ENCODE peak calls at places on chromosomes 7 and 10, in four cellular contexts. One of them, this sample, is unnamed.

GRCh38 chr10:125006921-125007391 is 65.0 kb downstream of the ZRANB1 start:
- DNase-seq in stimulated activated CD4-positive, alpha-beta T cell treated with anti-CD3 and anti-CD28 coated beads, Interleukin-2, amount 100 ng/mL, for 24 hours: no peak
- DNase-seq in right lobe of liver: peak
- DNase-seq in left cardiac atrium: no peak
- DNase-seq in this sample: no peak

GRCh38 chr7:117673839-117674238 is 194.0 kb downstream of the CFTR start:
- DNase-seq in stimulated activated CD4-positive, alpha-beta T cell treated with anti-CD3 and anti-CD28 coated beads, Interleukin-2, amount 100 ng/mL, for 24 hours: no peak
- DNase-seq in right lobe of liver: no peak
- DNase-seq in left cardiac atrium: no peak
- DNase-seq in this sample: no peak

GRCh38 chr10:132129431-132129830 is 57.3 kb upstream of the DPYSL4 start:
- DNase-seq in stimulated activated CD4-positive, alpha-beta T cell treated with anti-CD3 and anti-CD28 coated beads, Interleukin-2, amount 100 ng/mL, for 24 hours: no peak
- DNase-seq in right lobe of liver: peak
- DNase-seq in left cardiac atrium: peak
- DNase-seq in this sample: no peak

GRCh38 chr7:17304926-17305325 is 6.5 kb downstream of the AHR start:
- DNase-seq in stimulated activated CD4-positive, alpha-beta T cell treated with anti-CD3 and anti-CD28 coated beads, Interleukin-2, amount 100 ng/mL, for 24 hours: no peak
- DNase-seq in right lobe of liver: no peak
- DNase-seq in left cardiac atrium: no peak
- DNase-seq in this sample: no peak

GRCh38 chr10:31099664-31100063 is 68.0 kb upstream of the ZNF438 start:
- DNase-seq in stimulated activated CD4-positive, alpha-beta T cell treated with anti-CD3 and anti-CD28 coated beads, Interleukin-2, amount 100 ng/mL, for 24 hours: peak
- DNase-seq in right lobe of liver: no peak
- DNase-seq in left cardiac atrium: no peak
- DNase-seq in this sample: no peak

GRCh38 chr10:98610855-98611254 is 164.1 kb upstream of the HPS1 start:
- DNase-seq in stimulated activated CD4-positive, alpha-beta T cell treated with anti-CD3 and anti-CD28 coated beads, Interleukin-2, amount 100 ng/mL, for 24 hours: no peak
- DNase-seq in right lobe of liver: no peak
- DNase-seq in left cardiac atrium: no peak
- DNase-seq in this sample: no peak

GRCh38 chr7:44263342-44264082 is 61.9 kb downstream of the CAMK2B start:
- DNase-seq in stimulated activated CD4-positive, alpha-beta T cell treated with anti-CD3 and anti-CD28 coated beads, Interleukin-2, amount 100 ng/mL, for 24 hours: no peak
- DNase-seq in right lobe of liver: no peak
- DNase-seq in left cardiac atrium: no peak
- DNase-seq in this sample: no peak

GRCh38 chr7:51827641-51828040 is 511.0 kb upstream of the COBL start:
- DNase-seq in stimulated activated CD4-positive, alpha-beta T cell treated with anti-CD3 and anti-CD28 coated beads, Interleukin-2, amount 100 ng/mL, for 24 hours: no peak
- DNase-seq in right lobe of liver: no peak
- DNase-seq in left cardiac atrium: no peak
- DNase-seq in this sample: no peak

GRCh38 chr10:72951760-72952159 is 2.8 kb downstream of the PLA2G12B start:
- DNase-seq in stimulated activated CD4-positive, alpha-beta T cell treated with anti-CD3 and anti-CD28 coated beads, Interleukin-2, amount 100 ng/mL, for 24 hours: no peak
- DNase-seq in right lobe of liver: no peak
- DNase-seq in left cardiac atrium: no peak
- DNase-seq in this sample: no peak

GRCh38 chr7:91299952-91300775 is 35.9 kb downstream of the FZD1 start:
- DNase-seq in stimulated activated CD4-positive, alpha-beta T cell treated with anti-CD3 and anti-CD28 coated beads, Interleukin-2, amount 100 ng/mL, for 24 hours: no peak
- DNase-seq in right lobe of liver: no peak
- DNase-seq in left cardiac atrium: no peak
- DNase-seq in this sample: no peak

GRCh38 chr10:60446070-60446833 is 56.6 kb upstream of the ANK3 start:
- DNase-seq in stimulated activated CD4-positive, alpha-beta T cell treated with anti-CD3 and anti-CD28 coated beads, Interleukin-2, amount 100 ng/mL, for 24 hours: no peak
- DNase-seq in right lobe of liver: no peak
- DNase-seq in left cardiac atrium: no peak
- DNase-seq in this sample: no peak

GRCh38 chr7:121153995-121154394 is 165.5 kb downstream of the CPED1 start:
- DNase-seq in stimulated activated CD4-positive, alpha-beta T cell treated with anti-CD3 and anti-CD28 coated beads, Interleukin-2, amount 100 ng/mL, for 24 hours: no peak
- DNase-seq in right lobe of liver: no peak
- DNase-seq in left cardiac atrium: no peak
- DNase-seq in this sample: no peak

GRCh38 chr10:72426982-72427381 is 72.3 kb upstream of the DNAJB12 start:
- DNase-seq in stimulated activated CD4-positive, alpha-beta T cell treated with anti-CD3 and anti-CD28 coated beads, Interleukin-2, amount 100 ng/mL, for 24 hours: no peak
- DNase-seq in right lobe of liver: no peak
- DNase-seq in left cardiac atrium: no peak
- DNase-seq in this sample: no peak

GRCh38 chr7:117184367-117184766 is 138.5 kb downstream of the WNT2 start:
- DNase-seq in stimulated activated CD4-positive, alpha-beta T cell treated with anti-CD3 and anti-CD28 coated beads, Interleukin-2, amount 100 ng/mL, for 24 hours: no peak
- DNase-seq in right lobe of liver: no peak
- DNase-seq in left cardiac atrium: no peak
- DNase-seq in this sample: no peak

GRCh38 chr10:71285180-71285545 is 33.9 kb upstream of the SLC29A3 start:
- DNase-seq in stimulated activated CD4-positive, alpha-beta T cell treated with anti-CD3 and anti-CD28 coated beads, Interleukin-2, amount 100 ng/mL, for 24 hours: peak
- DNase-seq in right lobe of liver: peak
- DNase-seq in left cardiac atrium: peak
- DNase-seq in this sample: no peak

GRCh38 chr7:77460057-77460486 is 43.9 kb upstream of the GSAP start:
- DNase-seq in stimulated activated CD4-positive, alpha-beta T cell treated with anti-CD3 and anti-CD28 coated beads, Interleukin-2, amount 100 ng/mL, for 24 hours: no peak
- DNase-seq in right lobe of liver: no peak
- DNase-seq in left cardiac atrium: no peak
- DNase-seq in this sample: no peak

GRCh38 chr7:133197972-133198544 is 54.8 kb upstream of the EXOC4 start:
- DNase-seq in stimulated activated CD4-positive, alpha-beta T cell treated with anti-CD3 and anti-CD28 coated beads, Interleukin-2, amount 100 ng/mL, for 24 hours: no peak
- DNase-seq in right lobe of liver: no peak
- DNase-seq in left cardiac atrium: no peak
- DNase-seq in this sample: no peak

GRCh38 chr10:121974535-121975294 is at the start of gene NSMCE4A:
- DNase-seq in stimulated activated CD4-positive, alpha-beta T cell treated with anti-CD3 and anti-CD28 coated beads, Interleukin-2, amount 100 ng/mL, for 24 hours: peak
- DNase-seq in right lobe of liver: peak
- DNase-seq in left cardiac atrium: peak
- DNase-seq in this sample: peak

GRCh38 chr7:485188-486081 is 34.2 kb downstream of the PDGFA start:
- DNase-seq in stimulated activated CD4-positive, alpha-beta T cell treated with anti-CD3 and anti-CD28 coated beads, Interleukin-2, amount 100 ng/mL, for 24 hours: no peak
- DNase-seq in right lobe of liver: peak
- DNase-seq in left cardiac atrium: peak
- DNase-seq in this sample: no peak

GRCh38 chr10:132872658-132873057 is 69.7 kb downstream of the CFAP46 start:
- DNase-seq in stimulated activated CD4-positive, alpha-beta T cell treated with anti-CD3 and anti-CD28 coated beads, Interleukin-2, amount 100 ng/mL, for 24 hours: no peak
- DNase-seq in right lobe of liver: no peak
- DNase-seq in left cardiac atrium: no peak
- DNase-seq in this sample: no peak

GRCh38 chr7:117098457-117098856 is 145.2 kb downstream of the ST7 start:
- DNase-seq in stimulated activated CD4-positive, alpha-beta T cell treated with anti-CD3 and anti-CD28 coated beads, Interleukin-2, amount 100 ng/mL, for 24 hours: no peak
- DNase-seq in right lobe of liver: no peak
- DNase-seq in left cardiac atrium: no peak
- DNase-seq in this sample: no peak

GRCh38 chr7:139121-139520 is 53.2 kb upstream of the FAM20C start:
- DNase-seq in stimulated activated CD4-positive, alpha-beta T cell treated with anti-CD3 and anti-CD28 coated beads, Interleukin-2, amount 100 ng/mL, for 24 hours: no peak
- DNase-seq in right lobe of liver: no peak
- DNase-seq in left cardiac atrium: no peak
- DNase-seq in this sample: no peak

GRCh38 chr7:128113839-128114238 is 82.6 kb upstream of the LRRC4 start:
- DNase-seq in stimulated activated CD4-positive, alpha-beta T cell treated with anti-CD3 and anti-CD28 coated beads, Interleukin-2, amount 100 ng/mL, for 24 hours: no peak
- DNase-seq in right lobe of liver: no peak
- DNase-seq in left cardiac atrium: no peak
- DNase-seq in this sample: no peak

GRCh38 chr10:90181251-90181691 is 479.9 kb downstream of the KIF20B start:
- DNase-seq in stimulated activated CD4-positive, alpha-beta T cell treated with anti-CD3 and anti-CD28 coated beads, Interleukin-2, amount 100 ng/mL, for 24 hours: no peak
- DNase-seq in right lobe of liver: no peak
- DNase-seq in left cardiac atrium: no peak
- DNase-seq in this sample: no peak

GRCh38 chr7:106655703-106656498 is 5.1 kb downstream of the CCDC71L start:
- DNase-seq in stimulated activated CD4-positive, alpha-beta T cell treated with anti-CD3 and anti-CD28 coated beads, Interleukin-2, amount 100 ng/mL, for 24 hours: no peak
- DNase-seq in right lobe of liver: no peak
- DNase-seq in left cardiac atrium: no peak
- DNase-seq in this sample: no peak

GRCh38 chr7:35909870-35910357 is 109.1 kb downstream of the SEPTIN7 start:
- DNase-seq in stimulated activated CD4-positive, alpha-beta T cell treated with anti-CD3 and anti-CD28 coated beads, Interleukin-2, amount 100 ng/mL, for 24 hours: no peak
- DNase-seq in right lobe of liver: no peak
- DNase-seq in left cardiac atrium: no peak
- DNase-seq in this sample: no peak

GRCh38 chr10:116076616-116077015 is 196.4 kb downstream of the GFRA1 start:
- DNase-seq in stimulated activated CD4-positive, alpha-beta T cell treated with anti-CD3 and anti-CD28 coated beads, Interleukin-2, amount 100 ng/mL, for 24 hours: no peak
- DNase-seq in right lobe of liver: no peak
- DNase-seq in left cardiac atrium: no peak
- DNase-seq in this sample: no peak

GRCh38 chr10:133204226-133205015 is 25.6 kb upstream of the UTF1 start:
- DNase-seq in stimulated activated CD4-positive, alpha-beta T cell treated with anti-CD3 and anti-CD28 coated beads, Interleukin-2, amount 100 ng/mL, for 24 hours: no peak
- DNase-seq in right lobe of liver: no peak
- DNase-seq in left cardiac atrium: no peak
- DNase-seq in this sample: no peak

GRCh38 chr10:35739998-35740397 is 97.9 kb upstream of the FZD8 start:
- DNase-seq in stimulated activated CD4-positive, alpha-beta T cell treated with anti-CD3 and anti-CD28 coated beads, Interleukin-2, amount 100 ng/mL, for 24 hours: no peak
- DNase-seq in right lobe of liver: no peak
- DNase-seq in left cardiac atrium: no peak
- DNase-seq in this sample: no peak

This sample was measured in stimulated activated naive B cell treated with anti-CD40 and anti-IgM and Interleukin-4, amounts not matched to agents 10 μg/mL and 1 μg/mL and 100 μg/mL, for 72 hours.